ENCODE peak calls at places on chromosomes 1 and 21, in nine cellular contexts. H is activated CD4-positive, alpha-beta T cell treated with anti-CD3 and anti-CD28 coated beads, Interleukin-2, amount 10 ng/mL, durations not matched to agents 7 days and 5 days; S is fibroblast of gingiva; L is anterior cingulate cortex; X is fibroblast of pulmonary artery; P is foreskin fibroblast; F is fibroblast of villous mesenchyme; O is activated T-helper 9 cell treated with anti-CD3 and anti-CD28 coated beads, Interleukin-2, amount 50 U/mL, for 16 hours; A is HTR-8/SVneo. I is an unnamed sample.

GRCh38 chr1:10724052-10724494 is 72.4 kb downstream of the CASZ1 start:
- DNase-seq in F (no peak), P (peak), L (no peak), X (peak), S (peak), H (no peak), A (peak), O (no peak), I (no peak)

GRCh38 chr1:84348240-84348555 is 46.7 kb downstream of the SAMD13 start:
- DNase-seq in F (peak), L (no peak), O (no peak), X (peak), A (no peak), H (no peak), S (no peak), P (peak), I (no peak)

GRCh38 chr1:98402860-98403259 is 258.7 kb upstream of the SNX7 start:
- DNase-seq in X (no peak), A (no peak), O (no peak), L (no peak), S (no peak), F (no peak), H (no peak), P (no peak), I (no peak)

GRCh38 chr1:84883286-84883685 is 9.7 kb downstream of the LPAR3 start:
- DNase-seq in P (peak), X (peak), S (peak), L (no peak), O (no peak), H (no peak), F (peak), A (peak), I (no peak)

GRCh38 chr1:68745006-68745405 is 248.1 kb upstream of the DEPDC1 start:
- DNase-seq in L (no peak), A (no peak), O (no peak), F (peak), P (peak), S (peak), H (no peak), X (no peak), I (no peak)

GRCh38 chr1:209257021-209257420 is 326.5 kb upstream of the CAMK1G start:
- DNase-seq in O (no peak), S (no peak), L (no peak), A (no peak), F (no peak), H (no peak), X (no peak), P (no peak), I (no peak)

GRCh38 chr1:165851034-165851658 is 23.7 kb downstream of the UCK2 start:
- DNase-seq in P (peak), F (peak), O (no peak), L (no peak), S (peak), X (peak), A (peak), H (peak), I (no peak)

GRCh38 chr1:228312091-228312764 is 94.4 kb downstream of the TRIM11 start:
- DNase-seq in L (no peak), X (no peak), H (no peak), P (no peak), O (no peak), S (no peak), F (no peak), A (no peak), I (no peak)

GRCh38 chr1:212625781-212626450 is 17.4 kb downstream of the ATF3 start:
- DNase-seq in X (no peak), P (no peak), H (no peak), L (no peak), A (no peak), F (no peak), S (no peak), O (no peak), I (no peak)

GRCh38 chr1:162950187-162950586 is 89.2 kb upstream of the CCDC190 start:
- DNase-seq in L (no peak), S (no peak), A (no peak), F (no peak), H (no peak), O (no peak), P (no peak), X (no peak), I (no peak)

GRCh38 chr1:9366943-9367780 is 74.5 kb downstream of the SPSB1 start:
- DNase-seq in S (no peak), O (no peak), X (no peak), H (no peak), L (no peak), F (no peak), A (no peak), P (no peak), I (no peak)

GRCh38 chr1:218624051-218624450 is 278.9 kb downstream of the TGFB2 start:
- DNase-seq in O (no peak), A (no peak), S (peak), H (no peak), X (peak), F (peak), L (no peak), P (peak), I (no peak)

GRCh38 chr1:159942700-159943640 is 2.4 kb downstream of the IGSF9 start:
- DNase-seq in F (no peak), O (no peak), L (no peak), H (no peak), P (no peak), X (no peak), A (no peak), S (no peak), I (no peak)

GRCh38 chr1:68780919-68781318 is 284.0 kb upstream of the DEPDC1 start:
- DNase-seq in L (no peak), F (no peak), A (no peak), S (no peak), H (no peak), O (no peak), P (no peak), X (no peak), I (no peak)

GRCh38 chr1:36321119-36321951 is 2.1 kb downstream of the EVA1B start:
- DNase-seq in X (peak), H (no peak), O (no peak), L (no peak), F (peak), A (no peak), P (peak), S (peak), I (peak)

GRCh38 chr1:184822267-184822666 is 67.6 kb upstream of the EDEM3 start:
- DNase-seq in X (no peak), S (no peak), P (no peak), A (no peak), O (no peak), H (no peak), F (no peak), L (no peak), I (no peak)

GRCh38 chr1:151060241-151061011 is at the start of gene MLLT11:
- DNase-seq in H (no peak), L (peak), P (peak), A (peak), S (peak), O (no peak), F (peak), X (peak), I (no peak)

GRCh38 chr1:25051504-25051903 is 121.4 kb upstream of the RUNX3 start:
- DNase-seq in X (no peak), O (no peak), L (no peak), A (no peak), F (no peak), P (no peak), H (no peak), S (no peak), I (no peak)

GRCh38 chr1:1916882-1917281 is 1.8 kb downstream of the CALML6 start:
- DNase-seq in P (no peak), X (no peak), H (no peak), L (no peak), O (no peak), A (no peak), S (no peak), F (no peak), I (no peak)

GRCh38 chr1:115655307-115655664 is 13.5 kb downstream of the VANGL1 start:
- DNase-seq in S (no peak), X (no peak), O (no peak), H (no peak), L (no peak), P (no peak), F (no peak), A (no peak), I (no peak)

GRCh38 chr1:86914998-86915736 is 732 bp downstream of the HS2ST1 start:
- DNase-seq in F (peak), O (peak), L (peak), A (peak), H (peak), P (peak), S (peak), X (peak), I (peak)

GRCh38 chr1:233065655-233066054 is 115.2 kb downstream of the NTPCR start:
- DNase-seq in P (no peak), L (no peak), F (peak), S (no peak), A (no peak), O (no peak), X (no peak), H (no peak), I (no peak)

GRCh38 chr1:209999005-209999404 is 61.0 kb downstream of the SYT14 start:
- DNase-seq in P (no peak), A (no peak), O (no peak), F (no peak), L (no peak), S (no peak), H (no peak), X (no peak), I (no peak)

GRCh38 chr1:207962716-207963428 is 51.9 kb upstream of the CD34 start:
- DNase-seq in F (peak), P (peak), O (no peak), A (no peak), X (peak), L (peak), H (peak), S (peak), I (no peak)

GRCh38 chr1:95236784-95237575 is 3.0 kb downstream of the RWDD3 start:
- DNase-seq in H (no peak), A (no peak), S (no peak), F (peak), L (no peak), X (peak), P (no peak), O (no peak), I (no peak)

GRCh38 chr1:74344396-74344795 is 109.2 kb downstream of the TNNI3K start:
- DNase-seq in X (no peak), F (no peak), A (no peak), L (no peak), H (no peak), S (no peak), O (no peak), P (no peak), I (no peak)

GRCh38 chr21:44005071-44005470 is 7.0 kb upstream of the TRAPPC10 start:
- DNase-seq in F (no peak), P (no peak), X (no peak), L (no peak), O (no peak), S (no peak), H (no peak), A (no peak), I (no peak)

GRCh38 chr21:14120091-14120734 is 90.5 kb downstream of the LIPI start:
- DNase-seq in F (peak), S (no peak), H (peak), P (no peak), A (no peak), O (no peak), X (peak), L (no peak), I (no peak)

GRCh38 chr1:89847191-89847729 is 26.4 kb downstream of the LRRC8D start:
- DNase-seq in P (no peak), L (no peak), S (no peak), F (no peak), A (no peak), H (no peak), X (no peak), O (no peak), I (no peak)

GRCh38 chr1:205261946-205262668 is 34.4 kb downstream of the TMCC2 start:
- DNase-seq in L (no peak), H (no peak), P (peak), O (no peak), X (peak), S (no peak), F (peak), A (peak), I (no peak)

GRCh38 chr1:109199710-109200109 is 14.0 kb upstream of the SARS1 start:
- DNase-seq in H (peak), L (no peak), S (no peak), O (no peak), F (no peak), X (no peak), P (no peak), A (no peak), I (no peak)

GRCh38 chr1:26278835-26279597 is 870 bp upstream of the SH3BGRL3 start:
- DNase-seq in A (no peak), H (no peak), O (no peak), X (peak), P (peak), L (no peak), F (peak), S (peak), I (peak)

GRCh38 chr21:37868446-37868845 is 47.8 kb downstream of the KCNJ6 start:
- DNase-seq in H (no peak), P (no peak), O (no peak), L (no peak), X (no peak), F (peak), A (no peak), S (no peak), I (no peak)